ENCODE peak calls at places on chromosomes 2 and 18, in four cellular contexts. Z is right lobe of liver; F is PC-9; S is CD4-positive, CD25-positive, alpha-beta regulatory T cell. Q is an unnamed sample. For H3K9me3, the result is how much of the 10 kb centered on the place peaks cover.

GRCh38 chr2:16747257-16747656 is 81.6 kb upstream of the CYRIA start:
- DNase-seq in F (peak), Z (no peak), S (no peak), Q (no peak)

GRCh38 chr2:58428553-58429284 is 187.6 kb upstream of the FANCL start:
- DNase-seq in S (no peak), F (no peak), Z (peak), Q (peak)

GRCh38 chr2:128305555-128306080 is 13.1 kb downstream of the HS6ST1 start:
- DNase-seq in Z (peak), F (no peak), S (no peak), Q (no peak)

GRCh38 chr2:58204195-58204959 is 36.7 kb downstream of the FANCL start:
- DNase-seq in F (no peak), S (no peak), Z (no peak), Q (no peak)

GRCh38 chr18:29174891-29175290 is 998.0 kb upstream of the CDH2 start:
- DNase-seq in Z (no peak), S (no peak), F (no peak), Q (no peak)

GRCh38 chr2:98727369-98727749 is 3.6 kb downstream of the MGAT4A start:
- DNase-seq in Z (no peak), F (no peak), S (no peak), Q (peak)

GRCh38 chr2:70981866-70982810 is 3.7 kb downstream of the ANKRD53 start:
- DNase-seq in F (no peak), Z (no peak), S (no peak), Q (no peak)

GRCh38 chr18:45664824-45665763 is 49.8 kb downstream of the SLC14A2 start:
- DNase-seq in F (peak), Z (no peak), S (peak), Q (peak)

GRCh38 chr2:54038835-54039234 is 68.0 kb upstream of the PSME4 start:
- DNase-seq in S (no peak), F (no peak), Z (no peak), Q (no peak)

GRCh38 chr2:74317696-74318095 is 25.5 kb downstream of the SLC4A5 start:
- DNase-seq in F (no peak), S (no peak), Z (peak), Q (peak)

GRCh38 chr18:11518788-11519685 is 90.4 kb upstream of the SLC35G4 start:
- DNase-seq in Z (peak), S (no peak), F (no peak), Q (peak)

GRCh38 chr18:40851014-40851429 is 1104.0 kb upstream of the PIK3C3 start:
- DNase-seq in S (no peak), F (no peak), Z (no peak), Q (peak)

GRCh38 chr2:238169021-238169707 is 10.4 kb downstream of the ERFE start:
- DNase-seq in Z (no peak), S (no peak), F (peak), Q (no peak)

GRCh38 chr2:120778244-120778643 is 42.6 kb downstream of the GLI2 start:
- DNase-seq in Z (no peak), F (no peak), S (no peak), Q (no peak)

GRCh38 chr2:126783341-126783740 is 115.3 kb upstream of the TEX51 start:
- DNase-seq in S (no peak), F (no peak), Z (no peak), Q (no peak)

GRCh38 chr2:233740875-233741274 is 12.0 kb downstream of the UGT1A3 start:
- DNase-seq in Z (no peak), S (no peak), F (peak), Q (no peak)

GRCh38 chr2:119485336-119486110 is 38.8 kb downstream of the SCTR start:
- DNase-seq in Z (peak), F (no peak), S (no peak), Q (no peak)

GRCh38 chr2:199485732-199486335 is 28.1 kb upstream of the SATB2 start:
- DNase-seq in F (no peak), S (no peak), Z (peak), Q (peak)

GRCh38 chr2:33785201-33786106 is 186.4 kb upstream of the FAM98A start:
- DNase-seq in S (no peak), F (no peak), Z (no peak), Q (no peak)

GRCh38 chr2:194383404-194383803 is 1273.6 kb upstream of the SLC39A10 start:
- DNase-seq in Z (no peak), F (no peak), S (no peak), Q (no peak)
- H3K9me3 ChIP-seq in Z (under half), F (under half), S (under half), Q (under half)

GRCh38 chr18:14919666-14920065 is 171.7 kb downstream of the ANKRD30B start:
- DNase-seq in Z (peak), S (no peak), F (no peak), Q (no peak)
- H3K9me3 ChIP-seq in Z (under half), S (under half), F (under half), Q (under half)

DNA sequence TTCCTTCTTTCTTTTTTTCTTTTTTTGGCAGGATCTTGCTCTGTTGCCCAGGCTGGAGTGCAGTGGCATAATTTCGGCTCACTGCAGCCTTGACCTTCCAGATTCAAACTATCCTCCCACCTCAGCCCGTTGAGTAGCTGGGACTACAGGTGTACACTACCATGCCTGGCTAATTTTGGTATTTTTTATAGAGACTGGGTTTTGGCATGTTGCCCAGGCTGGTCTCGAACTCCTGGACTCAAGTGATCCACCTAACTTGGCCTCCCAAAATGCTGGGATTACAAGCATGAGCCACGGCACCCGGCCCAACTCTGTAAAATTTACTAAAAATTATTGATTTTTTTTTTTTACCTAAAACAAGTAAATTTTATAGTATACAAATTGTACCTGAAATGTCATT is 360.8 kb downstream of the ALK start:
- DNase-seq in Z (no peak), S (no peak), F (no peak), Q (peak)
- H3K9me3 ChIP-seq in Z (under half), S (under half), F (under half), Q (under half)

DNA sequence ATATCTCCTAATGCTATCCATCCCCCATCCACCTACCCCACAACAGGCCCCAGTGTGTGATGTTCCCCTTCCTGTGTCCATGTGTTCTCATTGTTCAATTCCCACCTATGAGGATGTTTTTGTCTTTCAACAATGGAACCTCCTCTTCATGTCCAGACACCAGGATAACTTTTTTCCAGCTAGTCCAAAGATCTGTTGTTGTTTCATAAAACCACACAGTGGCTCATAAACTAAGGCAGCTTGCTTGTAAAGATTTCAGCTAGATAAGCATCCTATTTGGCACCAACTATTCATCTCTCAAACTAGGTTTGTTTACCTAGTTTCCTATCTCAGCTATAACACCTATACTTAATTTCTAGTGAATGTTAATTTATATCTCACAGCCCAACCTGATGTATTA is 937.7 kb downstream of the TRIB2 start:
- DNase-seq in F (no peak), Z (no peak), S (no peak), Q (no peak)
- H3K9me3 ChIP-seq in F (under half), Z (under half), S (under half), Q (under half)

GRCh38 chr2:113053666-113054435 is 1.2 kb upstream of the IL36B start:
- DNase-seq in S (no peak), Z (no peak), F (no peak), Q (no peak)
- H3K9me3 ChIP-seq in S (under half), Z (under half), F (under half), Q (under half)

GRCh38 chr18:14930576-14930975 is 182.6 kb downstream of the ANKRD30B start:
- DNase-seq in F (no peak), S (no peak), Z (no peak), Q (no peak)
- H3K9me3 ChIP-seq in F (under half), S (under half), Z (under half), Q (under half)

Q was measured in thyroid gland.